ENCODE peak calls at places on chromosomes 4 and X, in four cellular contexts. G is GM23248; J is effector memory CD4-positive, alpha-beta T cell; P is adrenal gland. X is an unnamed sample.

GRCh38 chr4:65645185-65645584 is 25.1 kb downstream of the EPHA5 start:
- DNase-seq in J (no peak), G (no peak), P (no peak), X (no peak)

GRCh38 chrX:9257718-9258117 is 207.1 kb upstream of the TBL1X start:
- DNase-seq in G (no peak), P (no peak), J (no peak), X (no peak)

GRCh38 chr4:174669278-174669677 is 147.0 kb upstream of the HPGD start:
- DNase-seq in P (no peak), G (peak; percentile 95), J (no peak), X (no peak)

GRCh38 chrX:9988762-9989161 is 21.6 kb downstream of the CLDN34 start:
- DNase-seq in P (no peak), J (no peak), G (peak; percentile 28), X (no peak)

GRCh38 chrX:125090046-125090445 is 229.6 kb upstream of the TEX13C start:
- DNase-seq in G (no peak), P (no peak), J (no peak), X (no peak)

GRCh38 chr4:31146366-31146765 is 426.2 kb downstream of the PCDH7 start:
- DNase-seq in P (no peak), G (no peak), J (no peak), X (no peak)

GRCh38 chr4:102299708-102300107 is 45.6 kb downstream of the SLC39A8 start:
- DNase-seq in G (peak; percentile 70), P (peak; percentile 19), J (no peak), X (no peak)

GRCh38 chrX:21398424-21398823 is 24.2 kb downstream of the CNKSR2 start:
- DNase-seq in G (peak; percentile 7), P (no peak), J (no peak), X (no peak)

GRCh38 chrX:133535066-133535465 is 119.8 kb upstream of the GPC4 start:
- DNase-seq in P (no peak), G (no peak), J (no peak), X (no peak)

GRCh38 chrX:118893923-118894322 is 70.3 kb downstream of the ZCCHC12 start:
- DNase-seq in J (no peak), P (no peak), G (no peak), X (no peak)

GRCh38 chrX:112819013-112819635 is 21.5 kb downstream of the AMOT start:
- DNase-seq in G (peak; percentile 81), P (no peak), J (no peak), X (no peak)

GRCh38 chr4:109432676-109433075 is 939 bp upstream of the SEC24B start:
- DNase-seq in P (no peak), G (peak; percentile 87), J (no peak), X (no peak)

GRCh38 chrX:108439434-108439883 is at the start of gene COL4A5:
- DNase-seq in J (no peak), P (peak; percentile 44), G (peak; percentile 79), X (peak; percentile 16)

GRCh38 chrX:6851140-6851539 is 296.4 kb upstream of the STS start:
- DNase-seq in G (no peak), J (no peak), P (no peak), X (no peak)

GRCh38 chr4:100486496-100486895 is 31.3 kb downstream of the EMCN start:
- DNase-seq in P (no peak), G (no peak), J (no peak), X (no peak)

GRCh38 chr4:137545461-137545861 is 13.2 kb upstream of the PCDH18 start:
- DNase-seq in P (no peak), J (no peak), G (peak; percentile 93), X (no peak)

GRCh38 chrX:148049441-148049840 is 68.3 kb downstream of the FMR1NB start:
- DNase-seq in P (no peak), G (peak; percentile 40), J (no peak), X (no peak)

GRCh38 chrX:55907968-55908607 is 190.5 kb downstream of the RRAGB start:
- DNase-seq in J (peak; percentile 1), P (peak; percentile 55), G (peak; percentile 56), X (peak; percentile 76)

GRCh38 chr4:4418676-4419370 is 31.9 kb downstream of the NSG1 start:
- DNase-seq in G (no peak), P (no peak), J (no peak), X (no peak)

GRCh38 chr4:10272511-10272910 is 155.9 kb upstream of the WDR1 start:
- DNase-seq in G (no peak), P (no peak), J (no peak), X (no peak)

GRCh38 chr4:82799006-82799881 is 648 bp upstream of the SCD5 start:
- DNase-seq in P (no peak), G (peak; percentile 48), J (no peak), X (peak; percentile 13)

GRCh38 chr4:335515-335914 is 2.1 kb upstream of the ZNF141 start:
- DNase-seq in J (no peak), G (no peak), P (peak; percentile 25), X (no peak)

GRCh38 chr4:78481180-78481579 is 70.4 kb upstream of the ANXA3 start:
- DNase-seq in G (peak; percentile 98), J (no peak), P (no peak), X (no peak)

GRCh38 chrX:39469126-39469525 is 628.6 kb downstream of the BCOR start:
- DNase-seq in P (no peak), J (no peak), G (no peak), X (no peak)

GRCh38 chr4:60663769-60664168 is 536.4 kb upstream of the ADGRL3 start:
- DNase-seq in G (no peak), P (no peak), J (no peak), X (no peak)

GRCh38 chr4:123555500-123556273 is 159.1 kb downstream of the SPRY1 start:
- DNase-seq in P (peak; percentile 71), G (peak; percentile 68), J (no peak), X (peak; percentile 93)
- H3K4me3 ChIP-seq in P (no peak overlapping the region), G (no peak overlapping the region), J (no peak overlapping the region), X (no peak overlapping the region)

GRCh38 chrX:7925867-7926472 is 1.2 kb downstream of the PNPLA4 start:
- DNase-seq in P (peak; percentile 67), J (peak; percentile 4), G (peak; percentile 54), X (peak; percentile 64)
- H3K4me3 ChIP-seq in P (no peak overlapping the region), J (no peak overlapping the region), G (no peak overlapping the region), X (no peak overlapping the region)

GRCh38 chr4:165330071-165330470 is 2.6 kb downstream of the MSMO1 start:
- DNase-seq in P (no peak), J (no peak), G (no peak), X (no peak)
- H3K4me3 ChIP-seq in P (no peak overlapping the region), J (no peak overlapping the region), G (no peak overlapping the region), X (no peak overlapping the region)

DNA sequence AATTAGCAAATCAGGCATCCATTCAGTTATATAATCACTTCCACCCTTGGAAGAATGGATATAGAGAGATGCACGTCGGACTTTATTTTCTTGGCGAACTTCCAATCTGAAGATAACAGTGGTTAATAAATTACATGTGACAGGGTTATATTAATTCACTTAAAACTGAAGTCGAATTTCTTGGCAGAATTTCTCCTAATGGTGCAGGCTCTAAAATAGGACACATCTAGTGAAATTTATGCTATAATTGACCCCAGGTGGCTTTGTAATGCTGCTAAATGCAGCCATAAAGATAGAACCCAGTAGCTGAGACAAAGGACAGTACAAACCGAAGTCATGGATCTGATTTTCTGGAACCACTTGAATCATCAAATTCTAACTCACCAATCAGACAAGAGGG is 20.8 kb upstream of the SLC10A4 start:
- DNase-seq in G (no peak), P (no peak), J (no peak), X (no peak)
- H3K4me3 ChIP-seq in G (no peak overlapping the region), P (no peak overlapping the region), J (no peak overlapping the region), X (no peak overlapping the region)

GRCh38 chrX:71053217-71053621 is 14.9 kb downstream of the SNX12 start:
- DNase-seq in P (peak; percentile 21), J (no peak), G (no peak), X (no peak)
- H3K4me3 ChIP-seq in P (no peak overlapping the region), J (no peak overlapping the region), G (no peak overlapping the region), X (no peak overlapping the region)

DNA sequence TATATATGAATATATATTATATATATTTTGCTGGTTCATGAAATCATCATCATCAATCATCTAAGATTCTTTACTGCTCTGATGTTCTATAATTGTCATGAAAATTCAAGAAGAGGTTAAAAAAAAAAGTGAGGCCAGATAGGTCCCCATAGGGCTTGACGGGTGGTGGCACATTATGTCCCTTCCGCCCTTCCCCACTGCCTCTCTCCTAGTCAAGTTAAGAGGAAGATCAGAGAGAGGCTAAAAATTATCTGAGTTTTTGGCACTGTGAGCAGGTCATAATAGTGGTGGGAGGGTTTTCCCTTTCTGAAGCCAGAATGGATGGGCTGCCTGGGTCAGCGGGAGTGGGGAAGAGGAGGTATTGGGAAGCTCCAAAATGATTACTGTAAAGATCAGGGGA is 5.4 kb downstream of the SYNPO2 start:
- DNase-seq in G (no peak), J (no peak), P (no peak), X (no peak)
- H3K4me3 ChIP-seq in G (no peak overlapping the region), J (no peak overlapping the region), P (no peak overlapping the region), X (no peak overlapping the region)

GRCh38 chr4:7939377-7940108 is at the start of gene AFAP1:
- DNase-seq in J (peak; percentile 83), G (peak; percentile 97), P (peak; percentile 74), X (peak; percentile 91)
- H3K4me3 ChIP-seq in J (peak within 1 kb of the TSS; percentile 81), G (peak within 1 kb of the TSS; percentile 93), P (peak within 1 kb of the TSS; percentile 55), X (peak within 1 kb of the TSS; percentile 81)

GRCh38 chr4:181670506-181670905 is 572.7 kb upstream of the TENM3 start:
- DNase-seq in J (no peak), P (no peak), G (no peak), X (no peak)
- H3K4me3 ChIP-seq in J (no peak overlapping the region), P (no peak overlapping the region), G (no peak overlapping the region), X (no peak overlapping the region)

GRCh38 chrX:13086076-13086475 is 41.7 kb upstream of the FAM9C start:
- DNase-seq in P (no peak), G (no peak), J (no peak), X (no peak)
- H3K4me3 ChIP-seq in P (no peak overlapping the region), G (no peak overlapping the region), J (no peak overlapping the region), X (no peak overlapping the region)